ENCODE peak calls at places on chromosomes 4 and X, in five cellular contexts. One of them, this sample, is unnamed.

GRCh38 chr4:29565256-29565655 is 1154.9 kb upstream of the PCDH7 start:
- DNase-seq in CD14-positive monocyte: no peak
- DNase-seq in astrocyte of the spinal cord: no peak
- DNase-seq in OCI-LY7: no peak
- DNase-seq in stimulated activated CD4-positive, alpha-beta T cell treated with anti-CD3 and anti-CD28 coated beads, Interleukin-2, amount 100 ng/mL, for 24 hours: no peak
- DNase-seq in this sample: no peak

GRCh38 chrX:150152036-150152435 is 211.1 kb upstream of the MAMLD1 start:
- DNase-seq in stimulated activated CD4-positive, alpha-beta T cell treated with anti-CD3 and anti-CD28 coated beads, Interleukin-2, amount 100 ng/mL, for 24 hours: no peak
- DNase-seq in OCI-LY7: no peak
- DNase-seq in CD14-positive monocyte: no peak
- DNase-seq in astrocyte of the spinal cord: no peak
- DNase-seq in this sample: no peak

GRCh38 chrX:41481264-41482109 is 34.3 kb downstream of the NYX start:
- DNase-seq in CD14-positive monocyte: no peak
- DNase-seq in astrocyte of the spinal cord: no peak
- DNase-seq in OCI-LY7: peak; percentile 48
- DNase-seq in stimulated activated CD4-positive, alpha-beta T cell treated with anti-CD3 and anti-CD28 coated beads, Interleukin-2, amount 100 ng/mL, for 24 hours: no peak
- DNase-seq in this sample: no peak

GRCh38 chr4:106284227-106284626 is 31.8 kb downstream of the TBCK start:
- DNase-seq in astrocyte of the spinal cord: no peak
- DNase-seq in CD14-positive monocyte: no peak
- DNase-seq in OCI-LY7: no peak
- DNase-seq in stimulated activated CD4-positive, alpha-beta T cell treated with anti-CD3 and anti-CD28 coated beads, Interleukin-2, amount 100 ng/mL, for 24 hours: no peak
- DNase-seq in this sample: no peak

GRCh38 chr4:119238068-119238722 is 25.7 kb downstream of the USP53 start:
- DNase-seq in stimulated activated CD4-positive, alpha-beta T cell treated with anti-CD3 and anti-CD28 coated beads, Interleukin-2, amount 100 ng/mL, for 24 hours: no peak
- DNase-seq in CD14-positive monocyte: no peak
- DNase-seq in astrocyte of the spinal cord: no peak
- DNase-seq in OCI-LY7: no peak
- DNase-seq in this sample: peak; percentile 13

GRCh38 chr4:157115613-157116340 is 39.8 kb downstream of the GLRB start:
- DNase-seq in astrocyte of the spinal cord: peak; percentile 73
- DNase-seq in stimulated activated CD4-positive, alpha-beta T cell treated with anti-CD3 and anti-CD28 coated beads, Interleukin-2, amount 100 ng/mL, for 24 hours: no peak
- DNase-seq in CD14-positive monocyte: no peak
- DNase-seq in OCI-LY7: no peak
- DNase-seq in this sample: peak; percentile 91

GRCh38 chr4:159158083-159158617 is 55.3 kb downstream of the RAPGEF2 start:
- DNase-seq in OCI-LY7: no peak
- DNase-seq in CD14-positive monocyte: no peak
- DNase-seq in astrocyte of the spinal cord: no peak
- DNase-seq in stimulated activated CD4-positive, alpha-beta T cell treated with anti-CD3 and anti-CD28 coated beads, Interleukin-2, amount 100 ng/mL, for 24 hours: no peak
- DNase-seq in this sample: no peak

GRCh38 chr4:140296335-140296753 is 77.1 kb upstream of the SCOC start:
- DNase-seq in astrocyte of the spinal cord: peak; percentile 78
- DNase-seq in stimulated activated CD4-positive, alpha-beta T cell treated with anti-CD3 and anti-CD28 coated beads, Interleukin-2, amount 100 ng/mL, for 24 hours: no peak
- DNase-seq in OCI-LY7: no peak
- DNase-seq in CD14-positive monocyte: no peak
- DNase-seq in this sample: peak; percentile 88

GRCh38 chr4:15255537-15255936 is 172.3 kb upstream of the C1QTNF7 start:
- DNase-seq in CD14-positive monocyte: no peak
- DNase-seq in astrocyte of the spinal cord: no peak
- DNase-seq in stimulated activated CD4-positive, alpha-beta T cell treated with anti-CD3 and anti-CD28 coated beads, Interleukin-2, amount 100 ng/mL, for 24 hours: no peak
- DNase-seq in OCI-LY7: no peak
- DNase-seq in this sample: no peak

GRCh38 chrX:110341189-110342035 is 17.2 kb upstream of the RTL9 start:
- DNase-seq in CD14-positive monocyte: no peak
- DNase-seq in OCI-LY7: peak; percentile 24
- DNase-seq in astrocyte of the spinal cord: peak; percentile 72
- DNase-seq in stimulated activated CD4-positive, alpha-beta T cell treated with anti-CD3 and anti-CD28 coated beads, Interleukin-2, amount 100 ng/mL, for 24 hours: no peak
- DNase-seq in this sample: peak; percentile 60

GRCh38 chrX:9902651-9903050 is 64.5 kb upstream of the CLDN34 start:
- DNase-seq in OCI-LY7: no peak
- DNase-seq in stimulated activated CD4-positive, alpha-beta T cell treated with anti-CD3 and anti-CD28 coated beads, Interleukin-2, amount 100 ng/mL, for 24 hours: no peak
- DNase-seq in astrocyte of the spinal cord: peak; percentile 18
- DNase-seq in CD14-positive monocyte: no peak
- DNase-seq in this sample: no peak

GRCh38 chr4:168707205-168707604 is 210.4 kb downstream of the PALLD start:
- DNase-seq in astrocyte of the spinal cord: peak; percentile 33
- DNase-seq in CD14-positive monocyte: no peak
- DNase-seq in stimulated activated CD4-positive, alpha-beta T cell treated with anti-CD3 and anti-CD28 coated beads, Interleukin-2, amount 100 ng/mL, for 24 hours: no peak
- DNase-seq in OCI-LY7: no peak
- DNase-seq in this sample: no peak

GRCh38 chrX:75892749-75893148 is 107.7 kb upstream of the MAGEE2 start:
- DNase-seq in stimulated activated CD4-positive, alpha-beta T cell treated with anti-CD3 and anti-CD28 coated beads, Interleukin-2, amount 100 ng/mL, for 24 hours: no peak
- DNase-seq in astrocyte of the spinal cord: no peak
- DNase-seq in CD14-positive monocyte: no peak
- DNase-seq in OCI-LY7: no peak
- DNase-seq in this sample: no peak

GRCh38 chrX:15564981-15565579 is 35.7 kb downstream of the ACE2 start:
- DNase-seq in OCI-LY7: peak; percentile 23
- DNase-seq in CD14-positive monocyte: peak; percentile 45
- DNase-seq in astrocyte of the spinal cord: peak; percentile 55
- DNase-seq in stimulated activated CD4-positive, alpha-beta T cell treated with anti-CD3 and anti-CD28 coated beads, Interleukin-2, amount 100 ng/mL, for 24 hours: peak; percentile 18
- DNase-seq in this sample: peak; percentile 56

GRCh38 chr4:37666625-37667071 is 19.5 kb downstream of the RELL1 start:
- DNase-seq in CD14-positive monocyte: no peak
- DNase-seq in astrocyte of the spinal cord: peak; percentile 86
- DNase-seq in stimulated activated CD4-positive, alpha-beta T cell treated with anti-CD3 and anti-CD28 coated beads, Interleukin-2, amount 100 ng/mL, for 24 hours: no peak
- DNase-seq in OCI-LY7: no peak
- DNase-seq in this sample: peak; percentile 99

GRCh38 chr4:137531951-137532868 is at the start of gene PCDH18:
- DNase-seq in astrocyte of the spinal cord: peak; percentile 97
- DNase-seq in CD14-positive monocyte: no peak
- DNase-seq in stimulated activated CD4-positive, alpha-beta T cell treated with anti-CD3 and anti-CD28 coated beads, Interleukin-2, amount 100 ng/mL, for 24 hours: peak; percentile 16
- DNase-seq in OCI-LY7: no peak
- DNase-seq in this sample: peak; percentile 63

GRCh38 chr4:3525532-3526430 is 6.4 kb downstream of the LRPAP1 start:
- DNase-seq in CD14-positive monocyte: peak; percentile 20
- DNase-seq in OCI-LY7: no peak
- DNase-seq in astrocyte of the spinal cord: no peak
- DNase-seq in stimulated activated CD4-positive, alpha-beta T cell treated with anti-CD3 and anti-CD28 coated beads, Interleukin-2, amount 100 ng/mL, for 24 hours: no peak
- DNase-seq in this sample: no peak

GRCh38 chrX:5646818-5647217 is 581.8 kb downstream of the NLGN4X start:
- DNase-seq in CD14-positive monocyte: no peak
- DNase-seq in OCI-LY7: peak; percentile 82
- DNase-seq in stimulated activated CD4-positive, alpha-beta T cell treated with anti-CD3 and anti-CD28 coated beads, Interleukin-2, amount 100 ng/mL, for 24 hours: no peak
- DNase-seq in astrocyte of the spinal cord: no peak
- DNase-seq in this sample: no peak

This sample was measured in renal cortical epithelial cell.